ENCODE peak calls at places on chromosomes 7 and 10, in four cellular contexts. One of them, this sample, is unnamed.

GRCh38 chr7:102933763-102934162 is 21.0 kb downstream of the LRRC17 start:
- DNase-seq in HepG2: no peak
- DNase-seq in K562: no peak
- DNase-seq in GM12878: no peak
- DNase-seq in this sample: no peak

GRCh38 chr10:110304394-110304779 is 333 bp downstream of the SMNDC1 start:
- DNase-seq in HepG2: no peak
- DNase-seq in K562: no peak
- DNase-seq in GM12878: no peak
- DNase-seq in this sample: no peak

GRCh38 chr7:66167773-66168367 is 37.3 kb upstream of the TPST1 start:
- DNase-seq in HepG2: peak; percentile 31
- DNase-seq in K562: no peak
- DNase-seq in GM12878: no peak
- DNase-seq in this sample: no peak

GRCh38 chr7:90719159-90719558 is 123.0 kb downstream of the CDK14 start:
- DNase-seq in HepG2: no peak
- DNase-seq in K562: no peak
- DNase-seq in GM12878: no peak
- DNase-seq in this sample: no peak

GRCh38 chr7:5564894-5565293 is 141.3 kb upstream of the TNRC18 start:
- DNase-seq in HepG2: no peak
- DNase-seq in K562: no peak
- DNase-seq in GM12878: no peak
- DNase-seq in this sample: no peak

GRCh38 chr7:104923010-104923421 is 91.0 kb upstream of the KMT2E start:
- DNase-seq in HepG2: peak; percentile 84
- DNase-seq in K562: peak; percentile 55
- DNase-seq in GM12878: peak; percentile 71
- DNase-seq in this sample: peak; percentile 45

GRCh38 chr7:15452670-15453069 is 109.1 kb downstream of the AGMO start:
- DNase-seq in HepG2: no peak
- DNase-seq in K562: no peak
- DNase-seq in GM12878: no peak
- DNase-seq in this sample: no peak

GRCh38 chr7:73526892-73527821 is 5.1 kb upstream of the BAZ1B start:
- DNase-seq in HepG2: no peak
- DNase-seq in K562: no peak
- DNase-seq in GM12878: no peak
- DNase-seq in this sample: no peak

GRCh38 chr10:73889014-73889413 is 14.7 kb upstream of the CAMK2G start:
- DNase-seq in HepG2: no peak
- DNase-seq in K562: no peak
- DNase-seq in GM12878: no peak
- DNase-seq in this sample: no peak

GRCh38 chr10:7561216-7561893 is 105.4 kb downstream of the ITIH5 start:
- DNase-seq in HepG2: peak; percentile 49
- DNase-seq in K562: no peak
- DNase-seq in GM12878: no peak
- DNase-seq in this sample: no peak

GRCh38 chr7:14305233-14305866 is 315.9 kb upstream of the ETV1 start:
- DNase-seq in HepG2: no peak
- DNase-seq in K562: no peak
- DNase-seq in GM12878: no peak
- DNase-seq in this sample: no peak

GRCh38 chr7:3063016-3063753 is 19.5 kb upstream of the CARD11 start:
- DNase-seq in HepG2: no peak
- DNase-seq in K562: no peak
- DNase-seq in GM12878: no peak
- DNase-seq in this sample: no peak

GRCh38 chr10:70915806-70916205 is 27.4 kb upstream of the PCBD1 start:
- DNase-seq in HepG2: no peak
- DNase-seq in K562: no peak
- DNase-seq in GM12878: no peak
- DNase-seq in this sample: no peak

GRCh38 chr7:155208681-155209477 is 88.8 kb upstream of the INSIG1 start:
- DNase-seq in HepG2: no peak
- DNase-seq in K562: no peak
- DNase-seq in GM12878: no peak
- DNase-seq in this sample: peak; percentile 37

GRCh38 chr7:51029586-51030230 is 247.0 kb upstream of the GRB10 start:
- DNase-seq in HepG2: no peak
- DNase-seq in K562: no peak
- DNase-seq in GM12878: no peak
- DNase-seq in this sample: no peak

GRCh38 chr10:84337199-84337598 is 8.8 kb downstream of the CCSER2 start:
- DNase-seq in HepG2: no peak
- DNase-seq in K562: no peak
- DNase-seq in GM12878: no peak
- DNase-seq in this sample: no peak

GRCh38 chr7:81833401-81833800 is 63.6 kb upstream of the HGF start:
- DNase-seq in HepG2: no peak
- DNase-seq in K562: no peak
- DNase-seq in GM12878: no peak
- DNase-seq in this sample: no peak

GRCh38 chr10:89391882-89392756 is at the start of gene IFIT1:
- DNase-seq in HepG2: peak; percentile 82
- DNase-seq in K562: peak; percentile 30
- DNase-seq in GM12878: peak; percentile 80
- DNase-seq in this sample: peak; percentile 73

GRCh38 chr10:123442901-123443300 is 223.3 kb upstream of the GPR26 start:
- DNase-seq in HepG2: no peak
- DNase-seq in K562: no peak
- DNase-seq in GM12878: peak; percentile 42
- DNase-seq in this sample: no peak

GRCh38 chr10:87589653-87590052 is 70.0 kb upstream of the PAPSS2 start:
- DNase-seq in HepG2: peak; percentile 18
- DNase-seq in K562: no peak
- DNase-seq in GM12878: no peak
- DNase-seq in this sample: no peak

GRCh38 chr10:75342397-75342796 is 59.2 kb downstream of the ZNF503 start:
- DNase-seq in HepG2: no peak
- DNase-seq in K562: no peak
- DNase-seq in GM12878: no peak
- DNase-seq in this sample: no peak

GRCh38 chr10:5488272-5489161 is 10.9 kb downstream of the CALML5 start:
- DNase-seq in HepG2: no peak
- DNase-seq in K562: peak; percentile 39
- DNase-seq in GM12878: no peak
- DNase-seq in this sample: no peak

GRCh38 chr10:50850576-50851340 is 34.7 kb downstream of the A1CF start:
- DNase-seq in HepG2: no peak
- DNase-seq in K562: no peak
- DNase-seq in GM12878: no peak
- DNase-seq in this sample: no peak

GRCh38 chr7:98200364-98200763 is 10.9 kb upstream of the BHLHA15 start:
- DNase-seq in HepG2: no peak
- DNase-seq in K562: no peak
- DNase-seq in GM12878: peak; percentile 53
- DNase-seq in this sample: no peak

GRCh38 chr10:6337382-6337781 is 134.7 kb downstream of the PFKFB3 start:
- DNase-seq in HepG2: no peak
- DNase-seq in K562: no peak
- DNase-seq in GM12878: no peak
- DNase-seq in this sample: no peak

GRCh38 chr10:75408512-75408881 is 6.9 kb upstream of the ZNF503 start:
- DNase-seq in HepG2: no peak
- DNase-seq in K562: no peak
- DNase-seq in GM12878: no peak
- DNase-seq in this sample: peak; percentile 29

GRCh38 chr10:125774581-125775191 is 935 bp downstream of the MMP21 start:
- DNase-seq in HepG2: no peak
- DNase-seq in K562: no peak
- DNase-seq in GM12878: no peak
- DNase-seq in this sample: no peak

GRCh38 chr10:52818019-52818418 is 45.4 kb upstream of the MBL2 start:
- DNase-seq in HepG2: peak; percentile 51
- DNase-seq in K562: no peak
- DNase-seq in GM12878: peak; percentile 37
- DNase-seq in this sample: no peak

GRCh38 chr10:484441-484924 is 205.0 kb downstream of the DIP2C start:
- DNase-seq in HepG2: no peak
- DNase-seq in K562: no peak
- DNase-seq in GM12878: no peak
- DNase-seq in this sample: no peak

GRCh38 chr7:111842489-111842888 is 280.2 kb upstream of the IMMP2L start:
- DNase-seq in HepG2: no peak
- DNase-seq in K562: no peak
- DNase-seq in GM12878: no peak
- DNase-seq in this sample: no peak

GRCh38 chr10:124680675-124681074 is 63.5 kb downstream of the FAM53B start:
- DNase-seq in HepG2: no peak
- DNase-seq in K562: no peak
- DNase-seq in GM12878: no peak
- DNase-seq in this sample: no peak

GRCh38 chr10:4241724-4242345 is 456.8 kb upstream of the KLF6 start:
- DNase-seq in HepG2: no peak
- DNase-seq in K562: no peak
- DNase-seq in GM12878: no peak
- DNase-seq in this sample: no peak

GRCh38 chr10:51425431-51425830 is 274.0 kb downstream of the CSTF2T start:
- DNase-seq in HepG2: no peak
- DNase-seq in K562: no peak
- DNase-seq in GM12878: no peak
- DNase-seq in this sample: no peak

GRCh38 chr10:132405463-132405991 is 8.5 kb downstream of the PWWP2B start:
- DNase-seq in HepG2: no peak
- DNase-seq in K562: no peak
- DNase-seq in GM12878: no peak
- DNase-seq in this sample: no peak

GRCh38 chr10:29873941-29874340 is 185.4 kb downstream of the JCAD start:
- DNase-seq in HepG2: no peak
- DNase-seq in K562: no peak
- DNase-seq in GM12878: no peak
- DNase-seq in this sample: no peak

GRCh38 chr7:150446288-150446938 is 4.0 kb upstream of the GIMAP8 start:
- DNase-seq in HepG2: no peak
- DNase-seq in K562: no peak
- DNase-seq in GM12878: no peak
- DNase-seq in this sample: no peak

GRCh38 chr7:40851001-40851400 is 716.2 kb downstream of the SUGCT start:
- DNase-seq in HepG2: no peak
- DNase-seq in K562: no peak
- DNase-seq in GM12878: no peak
- DNase-seq in this sample: no peak

DNA sequence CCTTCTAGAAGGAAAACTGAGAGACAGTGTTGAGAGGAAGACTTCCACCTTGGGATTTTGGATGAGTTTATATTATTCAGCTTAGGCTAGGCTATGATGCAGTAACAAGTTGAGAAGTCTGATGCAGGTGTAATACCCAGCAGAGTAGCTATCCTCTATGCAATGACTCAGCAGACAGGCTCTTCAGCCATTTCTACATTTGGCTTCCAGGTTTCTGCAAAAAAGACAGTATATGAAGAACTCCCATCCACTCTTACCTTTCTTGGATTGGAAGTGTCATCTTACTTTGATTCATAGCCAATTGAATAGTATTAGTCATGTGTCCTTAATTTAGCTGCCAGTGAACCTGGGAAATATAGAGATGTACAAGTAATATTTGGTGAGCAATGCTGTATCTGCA is 127.8 kb upstream of the NPSR1 start:
- DNase-seq in HepG2: no peak
- DNase-seq in K562: no peak
- DNase-seq in GM12878: no peak
- DNase-seq in this sample: no peak
- TF ChIP-seq RFX5 in HepG2: no peak
- TF ChIP-seq RFX5 in K562: no peak
- TF ChIP-seq RFX5 in GM12878: no peak
- TF ChIP-seq RFX5 in this sample: no peak

GRCh38 chr10:1733720-1734119 is 3.6 kb downstream of the ADARB2 start:
- DNase-seq in HepG2: no peak
- DNase-seq in K562: no peak
- DNase-seq in GM12878: no peak
- DNase-seq in this sample: no peak

GRCh38 chr10:1735562-1735961 is 1.8 kb downstream of the ADARB2 start:
- DNase-seq in HepG2: no peak
- DNase-seq in K562: no peak
- DNase-seq in GM12878: no peak
- DNase-seq in this sample: no peak

GRCh38 chr10:1732501-1733123 is 4.7 kb downstream of the ADARB2 start:
- DNase-seq in HepG2: no peak
- DNase-seq in K562: no peak
- DNase-seq in GM12878: no peak
- DNase-seq in this sample: no peak

GRCh38 chr10:1734288-1734687 is 3.0 kb downstream of the ADARB2 start:
- DNase-seq in HepG2: no peak
- DNase-seq in K562: no peak
- DNase-seq in GM12878: no peak
- DNase-seq in this sample: no peak

GRCh38 chr10:1731592-1731991 is 5.7 kb downstream of the ADARB2 start:
- DNase-seq in HepG2: no peak
- DNase-seq in K562: no peak
- DNase-seq in GM12878: no peak
- DNase-seq in this sample: no peak
- TF ChIP-seq CHD4 in HepG2: no peak
- TF ChIP-seq CHD4 in K562: no peak
- TF ChIP-seq CHD4 in GM12878: no peak
- TF ChIP-seq CHD4 in this sample: no peak

GRCh38 chr10:119669975-119670640 is 18.9 kb downstream of the BAG3 start:
- DNase-seq in HepG2: no peak
- DNase-seq in K562: no peak
- DNase-seq in GM12878: no peak
- DNase-seq in this sample: no peak
- TF ChIP-seq EP300 in HepG2: no peak
- TF ChIP-seq EP300 in K562: no peak
- TF ChIP-seq EP300 in GM12878: no peak
- TF ChIP-seq EP300 in this sample: no peak

DNA sequence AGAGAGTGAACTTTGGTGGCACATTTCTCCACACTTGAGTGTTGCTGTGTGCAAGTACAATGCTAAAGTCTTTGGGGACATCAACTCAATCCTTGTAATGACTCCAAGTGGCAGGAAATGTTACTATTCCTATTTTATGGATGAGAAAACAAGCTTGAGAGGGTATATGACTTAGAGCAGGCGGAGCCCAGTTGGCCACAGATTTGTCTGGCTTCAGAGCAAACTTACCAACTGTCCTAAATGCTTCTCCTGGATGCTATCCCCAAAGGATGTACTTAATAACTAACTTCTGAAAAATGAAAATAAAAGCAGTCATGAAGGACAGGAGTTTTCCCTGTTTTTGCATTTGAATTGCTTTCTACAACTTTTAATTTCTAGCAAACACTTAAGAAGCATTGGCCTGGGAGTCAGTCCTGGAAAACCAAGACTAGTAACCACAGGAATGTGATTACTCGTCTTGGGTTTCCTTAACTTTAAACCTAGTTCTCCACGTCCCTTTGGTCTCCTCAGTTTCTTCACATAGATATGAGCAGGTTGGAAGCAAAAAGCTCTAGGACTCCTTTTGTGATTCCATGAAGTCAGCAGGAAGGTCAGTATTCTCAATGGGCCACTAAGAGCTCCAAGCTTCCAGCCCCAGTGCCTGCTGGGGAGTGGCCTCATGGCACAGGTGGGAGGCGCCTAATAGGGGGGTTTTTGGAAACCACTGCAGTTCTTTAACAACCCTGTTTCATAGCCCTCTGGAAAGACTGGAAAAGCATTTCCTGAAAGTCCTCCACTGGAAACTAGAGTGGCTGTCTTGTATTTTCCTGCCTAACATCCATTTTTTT is 140.8 kb downstream of the GLCCI1 start:
- DNase-seq in HepG2: no peak
- DNase-seq in K562: no peak
- DNase-seq in GM12878: no peak
- DNase-seq in this sample: no peak
- TF ChIP-seq RFX5 in HepG2: no peak
- TF ChIP-seq RFX5 in K562: no peak
- TF ChIP-seq RFX5 in GM12878: no peak
- TF ChIP-seq RFX5 in this sample: no peak